ENCODE peak calls at places on chromosomes 4 and X, in four cellular contexts. One of them, this sample, is unnamed.

GRCh38 chrX:21885568-21885967 is 29.8 kb downstream of the YY2 start:
- DNase-seq in body of pancreas: no peak
- DNase-seq in uterus: no peak
- DNase-seq in Peyer's patch: no peak
- DNase-seq in this sample: no peak

GRCh38 chr4:20172070-20172760 is 79.5 kb upstream of the SLIT2 start:
- DNase-seq in Peyer's patch: no peak
- DNase-seq in body of pancreas: no peak
- DNase-seq in uterus: no peak
- DNase-seq in this sample: no peak

GRCh38 chrX:42748067-42748850 is 29.7 kb downstream of the PPP1R2C start:
- DNase-seq in body of pancreas: no peak
- DNase-seq in Peyer's patch: no peak
- DNase-seq in uterus: no peak
- DNase-seq in this sample: no peak

GRCh38 chr4:83217721-83218522 is 66.7 kb downstream of the COQ2 start:
- DNase-seq in uterus: no peak
- DNase-seq in body of pancreas: no peak
- DNase-seq in Peyer's patch: peak; percentile 86
- DNase-seq in this sample: no peak

GRCh38 chrX:13074297-13075262 is 30.2 kb upstream of the FAM9C start:
- DNase-seq in body of pancreas: no peak
- DNase-seq in Peyer's patch: no peak
- DNase-seq in uterus: no peak
- DNase-seq in this sample: no peak

GRCh38 chrX:53186363-53186762 is 38.6 kb downstream of the KDM5C start:
- DNase-seq in body of pancreas: no peak
- DNase-seq in Peyer's patch: no peak
- DNase-seq in uterus: no peak
- DNase-seq in this sample: peak; percentile 17

GRCh38 chr4:46844325-46844917 is 64.6 kb downstream of the COX7B2 start:
- DNase-seq in uterus: no peak
- DNase-seq in Peyer's patch: peak; percentile 68
- DNase-seq in body of pancreas: peak; percentile 45
- DNase-seq in this sample: no peak

GRCh38 chrX:2693123-2693438 is 2.0 kb downstream of the CD99 start:
- DNase-seq in body of pancreas: no peak
- DNase-seq in Peyer's patch: no peak
- DNase-seq in uterus: no peak
- DNase-seq in this sample: no peak

GRCh38 chr4:118712872-118713271 is 27.7 kb downstream of the METTL14 start:
- DNase-seq in body of pancreas: no peak
- DNase-seq in uterus: no peak
- DNase-seq in Peyer's patch: no peak
- DNase-seq in this sample: no peak

DNA sequence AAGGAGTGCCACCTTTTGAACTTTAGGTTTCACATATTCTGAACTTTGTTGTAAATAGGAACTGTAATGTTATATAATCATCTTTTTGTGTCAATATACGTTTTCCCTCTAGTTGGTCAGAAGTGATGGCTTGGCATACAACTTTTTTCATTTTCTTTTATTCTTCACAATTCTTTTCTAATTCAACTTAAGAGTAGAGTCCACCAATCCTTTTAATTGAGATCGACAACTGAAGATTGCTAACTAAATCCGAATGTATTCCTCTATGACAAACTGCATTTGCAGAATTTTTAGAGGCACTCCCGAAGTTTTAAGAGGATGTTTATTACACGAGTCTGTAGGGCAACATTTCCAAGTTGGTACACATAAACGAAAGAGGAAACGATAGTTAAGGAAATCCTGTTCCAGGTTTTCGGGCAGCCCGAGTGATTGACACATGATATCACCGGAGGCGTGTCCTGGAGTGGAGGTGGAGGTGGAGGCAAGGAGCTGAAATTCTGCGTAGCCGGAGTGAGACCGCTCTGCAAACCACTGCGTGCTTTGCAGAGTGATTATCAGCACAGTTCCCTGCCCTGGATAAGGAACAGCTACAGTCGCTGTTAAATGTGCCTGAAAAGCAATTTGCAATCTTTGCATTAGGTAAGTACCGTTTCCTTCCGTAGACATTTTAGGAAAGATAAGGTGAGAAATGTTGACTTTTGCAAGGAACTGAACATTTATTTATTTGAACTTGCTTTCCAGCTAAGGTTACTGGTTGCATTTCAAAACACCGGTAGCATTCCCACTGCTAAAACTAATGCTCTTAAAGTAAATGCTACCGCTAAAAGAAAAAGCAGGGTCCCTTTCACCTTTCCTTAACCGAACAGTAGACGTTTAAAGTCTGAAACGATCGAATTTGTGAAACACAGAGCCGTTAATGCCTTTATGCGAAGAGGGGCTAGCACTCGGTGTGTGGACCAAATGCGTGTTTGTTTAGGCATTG is at the start of gene SPRY1:
- DNase-seq in Peyer's patch: peak; percentile 96
- DNase-seq in body of pancreas: peak; percentile 93
- DNase-seq in uterus: peak; percentile 86
- DNase-seq in this sample: no peak
- TF ChIP-seq POLR2A in Peyer's patch: peak; percentile 85
- TF ChIP-seq POLR2A in body of pancreas: peak; percentile 88
- TF ChIP-seq POLR2A in uterus: peak; percentile 78
- TF ChIP-seq POLR2A in this sample: no peak

DNA sequence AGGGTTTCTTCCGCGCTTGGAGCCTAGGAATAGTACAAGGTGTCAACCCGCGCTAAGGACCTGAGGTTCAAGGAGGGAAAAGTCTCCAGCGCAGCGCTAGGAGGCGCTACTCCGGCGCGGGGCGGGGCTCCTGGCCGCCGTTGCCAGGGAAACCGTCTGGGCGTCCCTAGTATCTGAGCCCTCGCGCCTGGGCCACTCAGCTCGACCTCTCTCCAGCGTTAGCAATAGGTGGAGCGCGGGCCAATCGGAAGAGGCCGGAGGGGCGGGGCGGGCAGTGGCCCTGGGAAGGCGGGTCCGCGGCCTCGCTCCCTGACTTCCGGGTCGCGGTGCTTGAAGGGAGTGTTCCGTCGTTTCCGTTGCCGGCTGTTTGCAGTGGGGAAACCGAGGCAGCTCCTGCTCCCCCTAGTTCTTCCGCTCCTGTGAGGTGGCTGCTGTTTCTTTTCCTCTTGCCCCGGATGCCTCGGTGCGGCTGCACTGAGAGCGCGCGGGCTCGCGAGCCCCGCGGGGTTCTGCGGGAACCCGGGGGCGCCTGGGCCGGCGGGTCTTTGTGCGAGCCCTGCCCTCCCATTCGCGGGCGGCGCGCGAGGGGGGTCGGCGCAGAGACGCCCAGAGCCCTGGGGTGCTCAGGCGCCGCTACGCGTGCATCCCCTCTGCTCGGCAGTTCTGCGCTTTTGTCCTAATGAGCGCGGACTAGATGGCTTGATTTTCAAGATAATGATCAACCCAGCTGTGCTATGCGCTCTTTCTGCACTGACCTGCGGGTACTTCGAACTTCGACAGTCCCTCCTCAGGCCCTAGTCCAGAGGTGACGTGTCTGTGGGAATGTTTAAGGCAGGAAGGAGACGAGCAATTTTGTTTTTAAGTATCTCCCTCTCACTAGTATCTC is at the start of gene ELMOD2:
- DNase-seq in body of pancreas: peak; percentile 99
- DNase-seq in uterus: peak; percentile 98
- DNase-seq in Peyer's patch: peak; percentile 100
- DNase-seq in this sample: peak; percentile 77
- TF ChIP-seq POLR2A in body of pancreas: peak; percentile 78
- TF ChIP-seq POLR2A in uterus: peak; percentile 69
- TF ChIP-seq POLR2A in Peyer's patch: peak; percentile 80
- TF ChIP-seq POLR2A in this sample: peak; percentile 82

GRCh38 chr4:176791591-176792347 is 953 bp downstream of the VEGFC start:
- DNase-seq in uterus: peak; percentile 29
- DNase-seq in Peyer's patch: no peak
- DNase-seq in body of pancreas: peak; percentile 12
- DNase-seq in this sample: no peak
- TF ChIP-seq POLR2A in uterus: no peak
- TF ChIP-seq POLR2A in Peyer's patch: no peak
- TF ChIP-seq POLR2A in body of pancreas: no peak
- TF ChIP-seq POLR2A in this sample: no peak

GRCh38 chr4:23875317-23875716 is 14.5 kb downstream of the PPARGC1A start:
- DNase-seq in uterus: no peak
- DNase-seq in Peyer's patch: peak; percentile 49
- DNase-seq in body of pancreas: no peak
- DNase-seq in this sample: no peak

GRCh38 chr4:23878912-23879732 is 10.7 kb downstream of the PPARGC1A start:
- DNase-seq in uterus: no peak
- DNase-seq in Peyer's patch: no peak
- DNase-seq in body of pancreas: no peak
- DNase-seq in this sample: no peak

GRCh38 chr4:23878235-23878861 is 11.5 kb downstream of the PPARGC1A start:
- DNase-seq in uterus: no peak
- DNase-seq in body of pancreas: no peak
- DNase-seq in Peyer's patch: no peak
- DNase-seq in this sample: no peak

GRCh38 chr4:23876418-23877089 is 13.3 kb downstream of the PPARGC1A start:
- DNase-seq in Peyer's patch: no peak
- DNase-seq in uterus: no peak
- DNase-seq in body of pancreas: no peak
- DNase-seq in this sample: no peak

DNA sequence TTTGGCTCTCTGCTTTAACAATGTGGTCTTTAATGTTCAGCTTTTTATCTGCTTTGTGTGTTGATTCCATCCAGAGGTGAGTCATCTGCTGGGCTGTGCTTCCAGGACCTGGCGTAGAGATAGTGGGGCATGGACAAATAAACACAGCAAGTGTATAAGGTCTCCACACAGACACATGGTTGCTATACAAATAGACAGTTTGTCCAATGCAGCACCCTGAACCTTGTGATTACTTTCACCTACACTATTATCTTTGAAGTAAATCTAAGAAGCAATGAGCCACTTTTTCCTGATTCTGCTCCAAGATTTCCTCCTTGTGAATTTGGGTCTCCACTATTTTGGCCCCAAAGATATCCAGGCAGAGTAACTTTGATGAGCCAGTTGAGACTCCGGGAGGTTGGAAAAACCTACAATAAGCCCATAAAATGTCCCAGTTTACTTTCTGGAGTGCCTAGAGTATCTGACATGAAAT is 12.1 kb downstream of the PPARGC1A start:
- DNase-seq in uterus: no peak
- DNase-seq in body of pancreas: no peak
- DNase-seq in Peyer's patch: peak; percentile 76
- DNase-seq in this sample: no peak
- TF ChIP-seq POLR2A in uterus: no peak
- TF ChIP-seq POLR2A in body of pancreas: no peak
- TF ChIP-seq POLR2A in Peyer's patch: no peak
- TF ChIP-seq POLR2A in this sample: no peak

GRCh38 chrX:154412468-154412867 is 1.1 kb downstream of the TAFAZZIN start:
- DNase-seq in uterus: no peak
- DNase-seq in body of pancreas: no peak
- DNase-seq in Peyer's patch: peak; percentile 69
- DNase-seq in this sample: no peak

GRCh38 chrX:154411322-154411980 is at the start of gene TAFAZZIN:
- DNase-seq in uterus: peak; percentile 73
- DNase-seq in body of pancreas: peak; percentile 75
- DNase-seq in Peyer's patch: peak; percentile 89
- DNase-seq in this sample: peak; percentile 48

GRCh38 chrX:154409222-154409871 is at the start of gene DNASE1L1:
- DNase-seq in body of pancreas: peak; percentile 78
- DNase-seq in Peyer's patch: peak; percentile 90
- DNase-seq in uterus: peak; percentile 79
- DNase-seq in this sample: peak; percentile 42

GRCh38 chrX:154411981-154412340 is 622 bp downstream of the TAFAZZIN start:
- DNase-seq in Peyer's patch: peak; percentile 88
- DNase-seq in uterus: peak; percentile 66
- DNase-seq in body of pancreas: peak; percentile 67
- DNase-seq in this sample: no peak

GRCh38 chrX:154408659-154409221 is 314 bp downstream of the DNASE1L1 start:
- DNase-seq in uterus: no peak
- DNase-seq in body of pancreas: no peak
- DNase-seq in Peyer's patch: no peak
- DNase-seq in this sample: no peak
- TF ChIP-seq POLR2A in uterus: no peak
- TF ChIP-seq POLR2A in body of pancreas: no peak
- TF ChIP-seq POLR2A in Peyer's patch: no peak
- TF ChIP-seq POLR2A in this sample: peak; percentile 49

DNA sequence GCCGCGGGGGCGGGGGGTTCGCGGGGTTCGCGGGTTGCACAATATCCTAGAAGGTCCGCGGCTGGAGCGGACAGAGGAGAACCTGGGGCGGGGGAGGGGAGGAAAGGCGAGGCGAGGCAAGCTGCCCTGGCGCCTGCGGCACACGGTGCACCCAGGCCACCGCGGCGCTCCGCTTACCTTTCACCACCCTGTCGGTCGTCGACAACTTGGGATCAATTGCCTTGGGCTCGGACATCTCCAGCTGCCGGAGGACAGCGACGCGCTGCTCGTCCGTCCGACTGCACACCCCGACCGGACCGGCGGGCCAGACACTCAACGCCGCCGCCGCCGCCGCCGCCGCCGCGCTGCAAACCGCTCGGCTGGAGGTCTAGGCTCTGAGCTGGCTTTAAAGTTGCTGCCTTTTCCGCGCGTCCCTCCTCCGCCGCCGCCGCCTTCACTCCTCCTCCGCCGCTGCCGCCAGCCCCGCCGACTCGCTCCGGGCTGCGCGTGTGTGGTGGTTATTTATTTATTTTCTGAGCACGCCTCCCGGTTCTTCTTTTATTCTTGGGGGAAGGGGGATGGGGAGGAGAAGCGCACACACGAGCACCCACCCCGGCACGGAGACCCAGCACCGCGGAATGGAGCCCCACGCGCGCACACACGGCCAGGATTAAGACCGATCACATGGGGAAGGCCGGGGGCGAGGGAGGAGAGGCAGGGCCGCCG is 612 bp downstream of the PPP3CA start:
- DNase-seq in Peyer's patch: peak; percentile 79
- DNase-seq in body of pancreas: peak; percentile 58
- DNase-seq in uterus: peak; percentile 60
- DNase-seq in this sample: peak; percentile 10
- TF ChIP-seq POLR2A in Peyer's patch: peak; percentile 21
- TF ChIP-seq POLR2A in body of pancreas: peak; percentile 33
- TF ChIP-seq POLR2A in uterus: peak; percentile 10
- TF ChIP-seq POLR2A in this sample: peak; percentile 20

GRCh38 chrX:94288972-94289371 is 615.0 kb downstream of the FAM133A start:
- DNase-seq in uterus: no peak
- DNase-seq in Peyer's patch: no peak
- DNase-seq in body of pancreas: no peak
- DNase-seq in this sample: no peak
- TF ChIP-seq POLR2A in uterus: no peak
- TF ChIP-seq POLR2A in Peyer's patch: no peak
- TF ChIP-seq POLR2A in body of pancreas: no peak
- TF ChIP-seq POLR2A in this sample: no peak

DNA sequence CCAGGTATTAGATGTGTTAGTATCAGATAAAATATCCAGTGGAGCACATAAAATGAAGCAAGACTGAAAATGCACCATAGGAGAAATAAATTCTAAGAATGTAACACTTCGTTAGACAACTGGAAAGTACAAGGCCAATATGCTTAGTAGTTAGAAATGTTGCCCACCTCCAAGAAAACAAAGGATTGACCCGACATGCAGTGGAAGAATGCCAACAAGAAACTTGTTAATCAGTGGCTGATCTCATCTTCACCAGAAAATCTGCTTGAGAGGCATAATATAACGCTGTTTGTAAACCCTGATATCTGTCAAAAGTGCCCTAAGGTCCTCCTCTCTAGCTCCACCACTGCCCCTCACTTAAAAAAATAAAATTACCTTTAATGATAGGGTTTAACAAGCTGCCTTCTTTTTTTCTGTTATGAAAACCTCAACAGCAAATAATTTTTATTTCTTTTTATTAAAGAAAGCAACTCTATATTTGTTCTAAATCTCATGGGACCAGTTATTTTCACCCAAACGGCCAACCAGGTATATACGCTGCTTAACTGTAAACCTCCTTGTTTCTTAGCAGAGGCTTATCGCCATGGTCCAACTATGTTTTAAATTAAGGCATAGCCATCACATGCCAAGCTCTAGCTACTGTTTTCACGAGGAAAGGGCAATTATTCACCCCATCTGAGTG is 1.8 kb downstream of the RASGEF1B start:
- DNase-seq in uterus: no peak
- DNase-seq in Peyer's patch: no peak
- DNase-seq in body of pancreas: no peak
- DNase-seq in this sample: no peak
- TF ChIP-seq POLR2A in uterus: no peak
- TF ChIP-seq POLR2A in Peyer's patch: no peak
- TF ChIP-seq POLR2A in body of pancreas: no peak
- TF ChIP-seq POLR2A in this sample: no peak

This sample was measured in H54.